ENCODE peak calls at places on chromosomes 12 and 14, in four cellular contexts. Z is CD4-positive, alpha-beta T cell; N is dorsolateral prefrontal cortex; J is stomach. D is an unnamed sample.

GRCh38 chr14:31263485-31264133 is 56.0 kb upstream of the HECTD1 start:
- DNase-seq in Z (no peak), N (no peak), J (peak), D (no peak)

GRCh38 chr14:28599191-28599590 is 167.4 kb upstream of the FOXG1 start:
- DNase-seq in Z (no peak), N (no peak), J (no peak), D (no peak)

GRCh38 chr14:71415404-71415690 is 508.1 kb downstream of the PCNX1 start:
- DNase-seq in Z (no peak), N (no peak), J (no peak), D (no peak)

GRCh38 chr14:103091041-103091882 is 3.3 kb upstream of the EXOC3L4 start:
- DNase-seq in Z (peak), N (no peak), J (peak), D (peak)

GRCh38 chr12:109715310-109716091 is 1.9 kb downstream of the FAM222A start:
- DNase-seq in Z (no peak), N (no peak), J (peak), D (no peak)

GRCh38 chr12:116492703-116493324 is 66.4 kb upstream of the MAP1LC3B2 start:
- DNase-seq in Z (no peak), N (no peak), J (no peak), D (no peak)

GRCh38 chr14:65333926-65334687 is 78.4 kb upstream of the FUT8 start:
- DNase-seq in Z (no peak), N (no peak), J (no peak), D (no peak)

GRCh38 chr12:120758798-120759590 is 33.4 kb downstream of the ACADS start:
- DNase-seq in Z (no peak), N (no peak), J (no peak), D (no peak)

GRCh38 chr12:96516472-96517417 is 27.4 kb downstream of the CFAP54 start:
- DNase-seq in Z (peak), N (peak), J (peak), D (peak)

GRCh38 chr14:80426686-80427085 is 215.4 kb upstream of the DIO2 start:
- DNase-seq in Z (no peak), N (no peak), J (no peak), D (no peak)

GRCh38 chr14:51609987-51610283 is 41.8 kb upstream of the FRMD6 start:
- DNase-seq in Z (no peak), N (no peak), J (no peak), D (no peak)

GRCh38 chr14:33010495-33010894 is 71.8 kb downstream of the NPAS3 start:
- DNase-seq in Z (no peak), N (no peak), J (no peak), D (no peak)

GRCh38 chr12:132159555-132160003 is 15.3 kb downstream of the NOC4L start:
- DNase-seq in Z (no peak), N (no peak), J (no peak), D (no peak)

DNA sequence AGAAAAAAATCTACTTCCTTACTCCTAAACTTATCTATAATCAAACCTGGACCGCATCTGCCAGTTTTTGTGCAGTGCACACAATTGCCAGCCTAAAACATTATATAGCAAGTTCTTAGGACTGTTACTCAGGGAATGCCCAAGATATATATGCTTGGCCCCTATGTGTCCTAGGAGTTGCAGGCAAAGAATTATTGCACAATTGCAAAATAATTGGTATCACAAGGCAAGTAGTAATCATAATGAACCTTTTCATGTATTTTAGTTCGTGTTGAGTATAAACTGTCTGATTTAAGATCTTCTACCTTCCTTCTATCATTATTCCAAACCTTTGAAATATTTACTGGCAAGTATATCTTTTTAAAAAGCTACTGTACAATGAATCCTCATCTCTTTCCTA is 45.5 kb downstream of the TMTC3 start:
- DNase-seq in Z (no peak), N (no peak), J (no peak), D (no peak)
- H3K27ac ChIP-seq in Z (no peak), N (no peak), J (no peak), D (no peak)

GRCh38 chr12:121888083-121888477 is 510 bp upstream of the PSMD9 start:
- DNase-seq in Z (no peak), N (no peak), J (no peak), D (no peak)
- TF ChIP-seq CTCF in Z (no peak), N (no peak), J (no peak), D (no peak)

DNA sequence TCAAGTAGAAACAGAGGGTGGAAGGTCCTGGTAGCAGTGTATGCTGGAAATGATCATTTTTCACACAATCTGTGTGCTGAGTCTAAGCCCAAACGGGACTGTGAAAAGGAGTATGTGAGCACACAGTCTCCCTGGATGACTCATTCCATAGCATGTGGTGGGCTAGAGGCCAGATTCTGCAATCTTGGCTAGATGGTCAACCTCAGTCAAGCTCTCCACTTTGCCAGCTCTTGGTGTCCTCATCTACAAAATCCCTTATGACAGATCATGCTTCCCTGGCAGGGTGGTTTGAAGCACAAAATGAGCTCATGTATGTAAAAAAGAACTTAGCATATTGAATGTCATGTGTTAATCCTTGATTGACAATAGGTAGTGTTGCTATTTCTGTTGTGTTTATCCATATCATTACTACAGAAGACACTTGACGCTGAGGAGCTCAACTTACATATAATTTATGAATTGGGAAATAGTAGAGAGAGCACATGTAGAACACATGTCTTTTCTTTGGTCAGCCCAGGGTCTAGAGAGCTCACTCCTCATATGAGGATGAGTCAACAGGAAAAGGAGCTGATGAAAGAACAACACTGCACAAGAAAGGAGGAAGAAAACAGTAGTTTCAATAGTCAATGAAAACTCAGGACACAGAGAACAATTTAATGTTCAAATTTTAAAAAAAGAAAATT is 517.5 kb downstream of the BCL11B start:
- DNase-seq in Z (no peak), N (no peak), J (no peak), D (no peak)
- H3K27ac ChIP-seq in Z (no peak), N (no peak), J (no peak), D (no peak)

GRCh38 chr14:94659953-94660946 is 48.1 kb downstream of the SERPINA3 start:
- DNase-seq in Z (no peak), N (no peak), J (no peak), D (no peak)
- TF ChIP-seq CTCF in Z (no peak), N (no peak), J (no peak), D (no peak)

D was measured in prostate gland.